ENCODE peak calls at places on chromosomes 12 and 14, in eight cellular contexts. G is activated CD4-positive, alpha-beta T cell treated with anti-CD3 and anti-CD28 coated beads, Interleukin-2, amount 50 U/mL, for 1 hour; J is CD8-positive, alpha-beta T cell; S is RWPE1; K is iris pigment epithelial cell; N is GM04504; C is activated CD4-positive, alpha-beta memory T cell treated with anti-CD3 and anti-CD28 coated beads for 36 hours; Z is pulmonary artery endothelial cell. U is an unnamed sample.
A peak's percentile ranks its signal among the peaks of the same experiment; 100 is the strongest.

GRCh38 chr14:35669782-35670181 is 135.8 kb downstream of the INSM2 start:
- DNase-seq in K (peak; percentile 90), Z (no peak), C (no peak), S (peak; percentile 76), J (no peak), N (no peak), G (no peak), U (no peak)

GRCh38 chr12:105036937-105037649 is 47.2 kb downstream of the ALDH1L2 start:
- DNase-seq in C (no peak), K (peak; percentile 7), S (peak; percentile 8), G (no peak), N (no peak), Z (no peak), J (no peak), U (no peak)

GRCh38 chr12:90280033-90280432 is 571.4 kb upstream of the ATP2B1 start:
- DNase-seq in N (no peak), K (peak; percentile 10), G (no peak), S (peak; percentile 11), C (no peak), J (no peak), Z (no peak), U (no peak)

GRCh38 chr14:76953196-76953945 is 75.1 kb downstream of the IRF2BPL start:
- DNase-seq in G (peak; percentile 43), N (peak; percentile 66), K (peak; percentile 85), C (peak; percentile 60), S (peak; percentile 82), Z (no peak), J (peak; percentile 50), U (no peak)

GRCh38 chr12:18250313-18250916 is 10.9 kb upstream of the PIK3C2G start:
- DNase-seq in S (peak; percentile 25), N (peak; percentile 29), C (no peak), J (no peak), Z (no peak), K (peak; percentile 71), G (no peak), U (peak; percentile 82)

GRCh38 chr14:61151276-61151675 is 129.9 kb downstream of the TMEM30B start:
- DNase-seq in G (no peak), K (peak; percentile 31), C (no peak), J (no peak), S (no peak), Z (no peak), N (no peak), U (no peak)

GRCh38 chr12:52038447-52038846 is 12.8 kb upstream of the NR4A1 start:
- DNase-seq in N (no peak), K (no peak), S (no peak), G (no peak), J (peak; percentile 9), Z (no peak), C (no peak), U (no peak)

GRCh38 chr12:49863946-49864816 is 21.3 kb upstream of the BCDIN3D start:
- DNase-seq in G (no peak), Z (no peak), S (no peak), K (no peak), J (no peak), N (no peak), C (no peak), U (no peak)

GRCh38 chr12:2627343-2628191 is 167.2 kb upstream of the FKBP4 start:
- DNase-seq in J (no peak), S (no peak), Z (no peak), K (no peak), G (no peak), N (no peak), C (no peak), U (no peak)

GRCh38 chr14:77882631-77883030 is 82.7 kb downstream of the ADCK1 start:
- DNase-seq in Z (no peak), J (no peak), S (no peak), N (peak; percentile 25), C (no peak), G (no peak), K (no peak), U (peak; percentile 26)

GRCh38 chr14:104142136-104143041 is 4.0 kb downstream of the KIF26A start:
- DNase-seq in N (no peak), K (no peak), S (no peak), J (peak; percentile 15), G (no peak), C (no peak), Z (no peak), U (no peak)

GRCh38 chr14:74495356-74495755 is 1.8 kb downstream of the ISCA2 start:
- DNase-seq in G (no peak), N (no peak), S (no peak), Z (no peak), C (no peak), J (no peak), K (peak; percentile 35), U (no peak)

GRCh38 chr12:104749555-104749954 is 208.5 kb downstream of the SLC41A2 start:
- DNase-seq in G (no peak), S (no peak), J (no peak), K (no peak), N (no peak), C (no peak), Z (no peak), U (no peak)

GRCh38 chr14:100298551-100299237 is 7.5 kb downstream of the SLC25A29 start:
- DNase-seq in S (no peak), N (no peak), G (no peak), K (no peak), Z (no peak), C (no peak), J (no peak), U (no peak)

GRCh38 chr12:116559330-116560080 is at the start of gene MAP1LC3B2:
- DNase-seq in J (peak; percentile 82), S (peak; percentile 79), G (peak; percentile 65), N (peak; percentile 67), Z (no peak), K (peak; percentile 80), C (peak; percentile 91), U (peak; percentile 90)

GRCh38 chr12:4273651-4274395 is at the start of gene CCND2:
- DNase-seq in S (peak; percentile 91), Z (peak; percentile 17), J (peak; percentile 74), G (peak; percentile 67), K (peak; percentile 78), N (no peak), C (peak; percentile 88), U (peak; percentile 91)

GRCh38 chr14:77316872-77317271 is 3.8 kb downstream of the POMT2 start:
- DNase-seq in C (no peak), G (no peak), J (no peak), S (no peak), K (peak; percentile 24), Z (no peak), N (no peak), U (no peak)

GRCh38 chr12:49957570-49957967 is 4.1 kb upstream of the AQP5 start:
- DNase-seq in J (no peak), C (no peak), Z (no peak), S (no peak), G (no peak), N (no peak), K (no peak), U (no peak)

GRCh38 chr12:11553871-11554533 is 95.5 kb upstream of the ETV6 start:
- DNase-seq in N (peak; percentile 30), Z (peak; percentile 17), K (peak; percentile 56), G (peak; percentile 36), J (peak; percentile 47), C (peak; percentile 62), S (peak; percentile 70), U (peak; percentile 70)

GRCh38 chr12:53613821-53614220 is 12.4 kb downstream of the ATF7 start:
- DNase-seq in K (peak; percentile 53), N (no peak), S (peak; percentile 55), C (no peak), Z (no peak), G (no peak), J (no peak), U (no peak)